ENCODE peak calls at places on chromosomes 12 and 14, in seven cellular contexts. M, K, D, R, T, P and Q are unnamed samples.

GRCh38 chr14:100466111-100466856 is 120.9 kb downstream of the BEGAIN start:
- DNase-seq in M (no peak), P (no peak), T (no peak), K (no peak), D (no peak), R (no peak), Q (no peak)

GRCh38 chr12:76445469-76445868 is 97.3 kb upstream of the BBS10 start:
- DNase-seq in M (no peak), T (peak), K (no peak), R (no peak), P (no peak), D (no peak), Q (no peak)

GRCh38 chr14:51302319-51303030 is 62.4 kb downstream of the TMX1 start:
- DNase-seq in R (no peak), M (no peak), P (no peak), K (no peak), T (peak), D (peak), Q (no peak)

GRCh38 chr14:103401223-103402214 is 16.3 kb downstream of the MARK3 start:
- DNase-seq in M (no peak), R (no peak), K (peak), D (peak), T (peak), P (no peak), Q (no peak)

GRCh38 chr14:100775351-100775830 is 48.7 kb downstream of the DLK1 start:
- DNase-seq in M (no peak), P (no peak), R (no peak), D (no peak), K (no peak), T (no peak), Q (no peak)

GRCh38 chr12:96907681-96908163 is 665 bp downstream of the NEDD1 start:
- DNase-seq in M (peak), D (peak), P (peak), R (no peak), K (peak), T (peak), Q (no peak)

GRCh38 chr14:59020382-59020781 is 168.1 kb upstream of the DAAM1 start:
- DNase-seq in P (no peak), D (peak), K (no peak), R (no peak), M (no peak), T (peak), Q (no peak)

GRCh38 chr12:65813983-65814382 is 10.3 kb upstream of the HMGA2 start:
- DNase-seq in P (no peak), R (no peak), M (no peak), T (no peak), K (no peak), D (no peak), Q (no peak)

GRCh38 chr14:52694761-52695480 is 437 bp downstream of the ERO1A start:
- DNase-seq in D (peak), M (no peak), K (peak), R (peak), T (peak), P (peak), Q (peak)

GRCh38 chr12:51631021-51631420 is 40.0 kb downstream of the SCN8A start:
- DNase-seq in T (no peak), R (no peak), D (no peak), K (no peak), M (no peak), P (no peak), Q (no peak)

GRCh38 chr12:42446761-42447160 is 120.8 kb downstream of the PPHLN1 start:
- DNase-seq in K (no peak), T (no peak), P (no peak), D (no peak), R (no peak), M (no peak), Q (no peak)

GRCh38 chr14:64220466-64220865 is 73.7 kb downstream of the ESR2 start:
- DNase-seq in T (no peak), K (no peak), R (no peak), P (no peak), M (no peak), D (no peak), Q (no peak)

GRCh38 chr12:67366530-67367196 is 97.5 kb downstream of the CAND1 start:
- DNase-seq in D (peak), P (no peak), T (peak), M (no peak), R (no peak), K (no peak), Q (no peak)

GRCh38 chr12:87871061-87871460 is 158.1 kb downstream of the C12orf50 start:
- DNase-seq in P (no peak), M (no peak), R (no peak), K (no peak), D (peak), T (no peak), Q (no peak)

GRCh38 chr14:93859957-93860356 is 67.2 kb upstream of the FAM181A start:
- DNase-seq in P (no peak), T (no peak), R (no peak), K (no peak), D (no peak), M (no peak), Q (no peak)

GRCh38 chr14:47988175-47988574 is 312.8 kb upstream of the MDGA2 start:
- DNase-seq in P (no peak), D (no peak), M (no peak), R (no peak), K (no peak), T (no peak), Q (no peak)

GRCh38 chr12:46356655-46357437 is 15.7 kb downstream of the SLC38A2 start:
- DNase-seq in M (no peak), D (no peak), T (no peak), P (no peak), R (no peak), K (peak), Q (no peak)

GRCh38 chr14:24861083-24861630 is 188.8 kb downstream of the STXBP6 start:
- DNase-seq in T (peak), M (no peak), P (no peak), R (no peak), K (no peak), D (peak), Q (no peak)

GRCh38 chr12:93857917-93858513 is 180.8 kb downstream of the CRADD start:
- DNase-seq in K (no peak), P (no peak), M (no peak), R (no peak), T (no peak), D (no peak), Q (no peak)

GRCh38 chr12:72774023-72774422 is 501.9 kb downstream of the TRHDE start:
- DNase-seq in T (no peak), D (no peak), R (no peak), K (no peak), P (no peak), M (no peak), Q (no peak)

GRCh38 chr12:68250454-68250853 is 3.0 kb downstream of the IL22 start:
- DNase-seq in D (no peak), T (no peak), P (no peak), R (no peak), M (no peak), K (no peak), Q (no peak)

GRCh38 chr14:75467763-75468162 is 39.9 kb downstream of the JDP2 start:
- DNase-seq in R (no peak), P (no peak), D (no peak), T (no peak), K (no peak), M (no peak), Q (no peak)

GRCh38 chr12:54146506-54147145 is 42.2 kb downstream of the SMUG1 start:
- DNase-seq in K (no peak), R (no peak), T (no peak), M (no peak), D (no peak), P (no peak), Q (no peak)

GRCh38 chr12:106861984-106862894 is 87.8 kb downstream of the RIC8B start:
- DNase-seq in T (peak), P (no peak), K (no peak), M (no peak), D (peak), R (no peak), Q (no peak)

GRCh38 chr14:22268875-22269274 is 320.1 kb downstream of the DAD1 start:
- DNase-seq in T (no peak), D (peak), P (no peak), K (peak), M (no peak), R (no peak), Q (no peak)

GRCh38 chr14:64979336-64980074 is 7.2 kb upstream of the FNTB start:
- DNase-seq in K (no peak), T (peak), M (no peak), R (no peak), P (no peak), D (peak), Q (no peak)

GRCh38 chr14:87896393-87897380 is 96.3 kb downstream of the GALC start:
- DNase-seq in K (peak), M (no peak), T (peak), P (no peak), R (no peak), D (peak), Q (no peak)

GRCh38 chr14:24179961-24180726 is 8.3 kb downstream of the REC8 start:
- DNase-seq in K (no peak), M (no peak), R (no peak), T (peak), D (peak), P (no peak), Q (no peak)

GRCh38 chr12:10715491-10715890 is 7.6 kb downstream of the YBX3 start:
- DNase-seq in T (no peak), R (no peak), D (no peak), M (no peak), K (no peak), P (no peak), Q (no peak)

GRCh38 chr12:102542816-102543448 is 62.6 kb upstream of the IGF1 start:
- DNase-seq in K (no peak), M (no peak), R (no peak), D (no peak), T (no peak), P (no peak), Q (no peak)

GRCh38 chr12:19074700-19075099 is 54.8 kb upstream of the PLEKHA5 start:
- DNase-seq in T (peak), D (no peak), P (no peak), M (no peak), R (no peak), K (no peak), Q (no peak)

GRCh38 chr12:55673638-55674037 is 34.1 kb downstream of the ITGA7 start:
- DNase-seq in M (no peak), K (no peak), D (no peak), R (no peak), P (no peak), T (no peak), Q (no peak)

GRCh38 chr14:89443002-89443660 is 26.1 kb upstream of the FOXN3 start:
- DNase-seq in D (peak), M (no peak), T (no peak), P (no peak), R (no peak), K (no peak), Q (no peak)

GRCh38 chr12:63103489-63104131 is 47.4 kb downstream of the AVPR1A start:
- DNase-seq in P (no peak), K (no peak), R (no peak), D (peak), T (peak), M (no peak), Q (no peak)